ENCODE peak calls at places on chromosome 20, in nine cellular contexts. U is AG04450; O is iris pigment epithelial cell; P is RPMI7951; R is activated CD4-positive, alpha-beta T cell treated with anti-CD3 and anti-CD28 coated beads, Interleukin-2, amount 50 U/mL, for 1 hour; N is heart left ventricle; B is H7; C is COR-L47; H is non-pigmented ciliary epithelial cell. G is an unnamed sample.

GRCh38 chr20:25176184-25176583 is 19.3 kb upstream of the ENTPD6 start:
- DNase-seq in O (no peak), B (no peak), P (no peak), R (no peak), H (no peak), N (no peak), C (no peak), U (no peak), G (no peak)

GRCh38 chr20:36591854-36592641 is 13.5 kb upstream of the RAB5IF start:
- DNase-seq in P (peak), N (no peak), U (no peak), R (peak), C (peak), B (peak), H (no peak), O (no peak), G (no peak)

GRCh38 chr20:43191946-43192847 is 2.5 kb upstream of the PTPRT start:
- DNase-seq in U (no peak), B (peak), R (no peak), N (no peak), C (no peak), P (peak), H (no peak), O (peak), G (no peak)

GRCh38 chr20:60206259-60206658 is 248.0 kb downstream of the CDH26 start:
- DNase-seq in R (no peak), N (no peak), H (peak), U (peak), B (peak), C (peak), P (peak), O (peak), G (no peak)

GRCh38 chr20:59560588-59561227 is 43.6 kb upstream of the PHACTR3 start:
- DNase-seq in C (peak), P (peak), N (no peak), R (no peak), B (peak), H (no peak), U (no peak), O (peak), G (no peak)

GRCh38 chr20:34539756-34540155 is 18.8 kb upstream of the MAP1LC3A start:
- DNase-seq in B (no peak), C (no peak), O (no peak), P (no peak), R (no peak), N (no peak), H (no peak), U (no peak), G (no peak)

GRCh38 chr20:45067558-45067957 is 33.4 kb downstream of the KCNS1 start:
- DNase-seq in O (peak), B (no peak), H (no peak), N (no peak), P (no peak), R (no peak), C (no peak), U (no peak), G (no peak)

GRCh38 chr20:34704177-34705007 is at the start of gene TP53INP2:
- DNase-seq in H (no peak), P (peak), O (peak), R (peak), B (peak), C (peak), N (peak), U (peak), G (peak)

GRCh38 chr20:47432251-47433210 is 69.2 kb upstream of the NCOA3 start:
- DNase-seq in U (no peak), O (peak), N (no peak), R (no peak), H (no peak), C (no peak), B (no peak), P (peak), G (peak)

GRCh38 chr20:61640171-61640570 is 388.1 kb downstream of the CDH4 start:
- DNase-seq in C (no peak), R (no peak), P (peak), B (no peak), N (no peak), H (no peak), O (peak), U (no peak), G (no peak)

GRCh38 chr20:16528078-16528477 is 45.2 kb downstream of the KIF16B start:
- DNase-seq in R (no peak), U (peak), P (peak), N (no peak), H (peak), C (no peak), B (no peak), O (peak), G (no peak)

GRCh38 chr20:34622821-34623451 is 54.0 kb downstream of the PIGU start:
- DNase-seq in H (no peak), R (no peak), N (no peak), O (no peak), B (no peak), P (no peak), U (no peak), C (no peak), G (no peak)

GRCh38 chr20:58956078-58956477 is 25.0 kb upstream of the NELFCD start:
- DNase-seq in B (no peak), N (no peak), R (no peak), H (no peak), U (no peak), C (no peak), P (no peak), O (no peak), G (no peak)

GRCh38 chr20:36802326-36803223 is 29.0 kb upstream of the DSN1 start:
- DNase-seq in P (peak), N (no peak), H (no peak), C (no peak), B (no peak), O (peak), R (no peak), U (peak), G (no peak)

GRCh38 chr20:33518071-33518470 is 28.2 kb downstream of the CBFA2T2 start:
- DNase-seq in N (no peak), U (no peak), O (peak), P (peak), C (no peak), R (no peak), B (no peak), H (peak), G (no peak)

GRCh38 chr20:63964412-63964811 is 5.3 kb downstream of the ZNF512B start:
- DNase-seq in N (peak), O (no peak), R (no peak), B (no peak), P (no peak), H (no peak), C (no peak), U (no peak), G (no peak)

GRCh38 chr20:35901678-35902544 is 52.4 kb downstream of the SCAND1 start:
- DNase-seq in O (peak), C (no peak), N (no peak), B (no peak), R (no peak), P (peak), U (peak), H (peak), G (no peak)

GRCh38 chr20:33415948-33416347 is 14.6 kb upstream of the CDK5RAP1 start:
- DNase-seq in C (peak), R (no peak), U (no peak), O (peak), P (peak), N (no peak), H (no peak), B (peak), G (peak)

GRCh38 chr20:46800405-46800804 is 91.0 kb downstream of the SLC2A10 start:
- DNase-seq in R (no peak), C (no peak), O (no peak), H (no peak), U (no peak), P (no peak), B (no peak), N (no peak), G (no peak)

GRCh38 chr20:62476074-62476838 is 461 bp upstream of the GATA5 start:
- DNase-seq in U (no peak), O (no peak), C (no peak), P (no peak), N (peak), B (no peak), H (no peak), R (no peak), G (no peak)

GRCh38 chr20:57596998-57597939 is 23.0 kb downstream of the ZBP1 start:
- DNase-seq in P (peak), U (no peak), N (peak), C (peak), R (peak), H (no peak), B (peak), O (peak), G (no peak)

GRCh38 chr20:1423625-1424106 is 30.8 kb upstream of the FKBP1A start:
- DNase-seq in C (peak), P (peak), B (peak), N (no peak), H (no peak), U (no peak), O (peak), R (no peak), G (no peak)

GRCh38 chr20:59004763-59005522 is 2.1 kb downstream of the CTSZ start:
- DNase-seq in O (no peak), P (peak), B (peak), H (no peak), R (no peak), C (no peak), U (no peak), N (peak), G (no peak)

GRCh38 chr20:9035129-9035528 is 33.8 kb upstream of the PLCB4 start:
- DNase-seq in R (no peak), U (peak), N (no peak), P (peak), O (peak), H (peak), C (no peak), B (no peak), G (no peak)

GRCh38 chr20:35616465-35617396 is 1.1 kb downstream of the SPAG4 start:
- DNase-seq in O (peak), B (peak), P (peak), H (no peak), C (no peak), N (peak), U (peak), R (peak), G (peak)

GRCh38 chr20:57435498-57436222 is 44.5 kb downstream of the RBM38 start:
- DNase-seq in N (no peak), P (peak), H (no peak), B (peak), C (peak), U (no peak), R (peak), O (no peak), G (no peak)

GRCh38 chr20:47578543-47578942 is 76.9 kb downstream of the NCOA3 start:
- DNase-seq in R (no peak), P (no peak), U (no peak), O (no peak), N (no peak), H (no peak), C (no peak), B (no peak), G (no peak)

GRCh38 chr20:63025534-63026331 is 19.0 kb upstream of the BHLHE23 start:
- DNase-seq in B (peak), N (peak), U (no peak), H (peak), O (peak), C (no peak), R (no peak), P (peak), G (no peak)

GRCh38 chr20:57124800-57125399 is 141.5 kb downstream of the BMP7 start:
- DNase-seq in B (no peak), R (no peak), C (peak), P (peak), O (no peak), N (no peak), H (no peak), U (no peak), G (no peak)

GRCh38 chr20:35887393-35888064 is 66.8 kb downstream of the SCAND1 start:
- DNase-seq in P (no peak), H (no peak), U (no peak), C (no peak), R (no peak), N (no peak), O (no peak), B (no peak), G (no peak)

GRCh38 chr20:10987651-10988383 is 314.0 kb upstream of the JAG1 start:
- DNase-seq in B (no peak), N (no peak), C (no peak), P (no peak), U (no peak), H (no peak), O (peak), R (no peak), G (no peak)

GRCh38 chr20:1600736-1601135 is 19.1 kb downstream of the SIRPB1 start:
- DNase-seq in R (no peak), B (no peak), U (no peak), O (no peak), P (no peak), N (no peak), C (no peak), H (no peak), G (no peak)